ENCODE peak calls at places on chromosomes 5 and 9, in five cellular contexts. One of them, this sample, is unnamed. For H3K4me1, the result is how much of the 10 kb centered on the place peaks cover.

GRCh38 chr5:10324519-10325370 is 17.0 kb upstream of the CMBL start:
- DNase-seq in tibial nerve: no peak
- DNase-seq in aorta: no peak
- DNase-seq in CD4-positive, alpha-beta memory T cell: no peak
- DNase-seq in HCT116: no peak
- DNase-seq in this sample: no peak

GRCh38 chr9:76431601-76432000 is 27.4 kb upstream of the GCNT1 start:
- DNase-seq in tibial nerve: no peak
- DNase-seq in HCT116: no peak
- DNase-seq in aorta: no peak
- DNase-seq in CD4-positive, alpha-beta memory T cell: no peak
- DNase-seq in this sample: no peak

GRCh38 chr5:73426034-73426433 is 22.5 kb downstream of the FOXD1 start:
- DNase-seq in CD4-positive, alpha-beta memory T cell: no peak
- DNase-seq in tibial nerve: no peak
- DNase-seq in HCT116: no peak
- DNase-seq in aorta: no peak
- DNase-seq in this sample: no peak

GRCh38 chr5:22250528-22250927 is 602.6 kb downstream of the CDH12 start:
- DNase-seq in CD4-positive, alpha-beta memory T cell: no peak
- DNase-seq in aorta: no peak
- DNase-seq in tibial nerve: no peak
- DNase-seq in HCT116: no peak
- DNase-seq in this sample: no peak

GRCh38 chr9:26131891-26132290 is 453.6 kb upstream of the TUSC1 start:
- DNase-seq in tibial nerve: no peak
- DNase-seq in aorta: no peak
- DNase-seq in CD4-positive, alpha-beta memory T cell: no peak
- DNase-seq in HCT116: no peak
- DNase-seq in this sample: no peak

GRCh38 chr5:137481596-137481995 is 17.5 kb downstream of the SPOCK1 start:
- DNase-seq in aorta: no peak
- DNase-seq in CD4-positive, alpha-beta memory T cell: no peak
- DNase-seq in HCT116: no peak
- DNase-seq in tibial nerve: no peak
- DNase-seq in this sample: no peak

GRCh38 chr9:95413793-95414192 is 96.3 kb upstream of the FANCC start:
- DNase-seq in CD4-positive, alpha-beta memory T cell: no peak
- DNase-seq in tibial nerve: no peak
- DNase-seq in HCT116: no peak
- DNase-seq in aorta: no peak
- DNase-seq in this sample: no peak

GRCh38 chr9:10700266-10700665 is 87.5 kb upstream of the PTPRD start:
- DNase-seq in tibial nerve: no peak
- DNase-seq in CD4-positive, alpha-beta memory T cell: no peak
- DNase-seq in HCT116: no peak
- DNase-seq in aorta: no peak
- DNase-seq in this sample: no peak

GRCh38 chr5:181223729-181224389 is 778 bp downstream of the TRIM41 start:
- DNase-seq in aorta: peak
- DNase-seq in HCT116: no peak
- DNase-seq in CD4-positive, alpha-beta memory T cell: no peak
- DNase-seq in tibial nerve: no peak
- DNase-seq in this sample: no peak

GRCh38 chr9:89844535-89844934 is 239.7 kb downstream of the GADD45G start:
- DNase-seq in tibial nerve: no peak
- DNase-seq in HCT116: no peak
- DNase-seq in aorta: no peak
- DNase-seq in CD4-positive, alpha-beta memory T cell: no peak
- DNase-seq in this sample: no peak

GRCh38 chr9:134222018-134222573 is 57.7 kb upstream of the RNU6ATAC start:
- DNase-seq in CD4-positive, alpha-beta memory T cell: no peak
- DNase-seq in tibial nerve: no peak
- DNase-seq in aorta: peak
- DNase-seq in HCT116: no peak
- DNase-seq in this sample: no peak

GRCh38 chr5:42360061-42360460 is 63.2 kb upstream of the GHR start:
- DNase-seq in CD4-positive, alpha-beta memory T cell: no peak
- DNase-seq in tibial nerve: no peak
- DNase-seq in HCT116: no peak
- DNase-seq in aorta: no peak
- DNase-seq in this sample: no peak

GRCh38 chr5:100623719-100624118 is 88.5 kb downstream of the FAM174A start:
- DNase-seq in CD4-positive, alpha-beta memory T cell: peak
- DNase-seq in HCT116: no peak
- DNase-seq in aorta: no peak
- DNase-seq in tibial nerve: no peak
- DNase-seq in this sample: no peak

GRCh38 chr9:89144242-89144641 is 34.4 kb downstream of the SHC3 start:
- DNase-seq in HCT116: no peak
- DNase-seq in tibial nerve: no peak
- DNase-seq in aorta: no peak
- DNase-seq in CD4-positive, alpha-beta memory T cell: no peak
- DNase-seq in this sample: no peak

GRCh38 chr5:41843456-41844112 is 26.6 kb downstream of the OXCT1 start:
- DNase-seq in HCT116: peak
- DNase-seq in CD4-positive, alpha-beta memory T cell: peak
- DNase-seq in aorta: no peak
- DNase-seq in tibial nerve: no peak
- DNase-seq in this sample: no peak

GRCh38 chr5:20615888-20616563 is 628.0 kb upstream of the CDH18 start:
- DNase-seq in HCT116: no peak
- DNase-seq in CD4-positive, alpha-beta memory T cell: no peak
- DNase-seq in aorta: no peak
- DNase-seq in tibial nerve: no peak
- DNase-seq in this sample: no peak

GRCh38 chr9:82124090-82124489 is 135.5 kb downstream of the SPATA31D1 start:
- DNase-seq in aorta: no peak
- DNase-seq in HCT116: no peak
- DNase-seq in CD4-positive, alpha-beta memory T cell: no peak
- DNase-seq in tibial nerve: no peak
- DNase-seq in this sample: no peak

GRCh38 chr5:56633950-56634349 is 181.4 kb upstream of the MAP3K1 start:
- DNase-seq in tibial nerve: no peak
- DNase-seq in HCT116: no peak
- DNase-seq in CD4-positive, alpha-beta memory T cell: no peak
- DNase-seq in aorta: no peak
- DNase-seq in this sample: no peak

GRCh38 chr5:96976-97640 is 5.1 kb downstream of the PLEKHG4B start:
- DNase-seq in CD4-positive, alpha-beta memory T cell: no peak
- DNase-seq in aorta: no peak
- DNase-seq in tibial nerve: no peak
- DNase-seq in HCT116: no peak
- DNase-seq in this sample: no peak

GRCh38 chr5:120430572-120430971 is 33.5 kb upstream of the PRR16 start:
- DNase-seq in aorta: no peak
- DNase-seq in CD4-positive, alpha-beta memory T cell: no peak
- DNase-seq in tibial nerve: no peak
- DNase-seq in HCT116: no peak
- DNase-seq in this sample: no peak

GRCh38 chr9:69412741-69413150 is 87.7 kb downstream of the ENTREP1 start:
- DNase-seq in tibial nerve: no peak
- DNase-seq in aorta: peak
- DNase-seq in CD4-positive, alpha-beta memory T cell: no peak
- DNase-seq in HCT116: peak
- DNase-seq in this sample: no peak

GRCh38 chr9:98075332-98075805 is 18.8 kb downstream of the NANS start:
- DNase-seq in HCT116: peak
- DNase-seq in tibial nerve: no peak
- DNase-seq in CD4-positive, alpha-beta memory T cell: no peak
- DNase-seq in aorta: no peak
- DNase-seq in this sample: no peak

GRCh38 chr5:109650451-109650850 is 39.3 kb upstream of the MAN2A1 start:
- DNase-seq in tibial nerve: no peak
- DNase-seq in CD4-positive, alpha-beta memory T cell: no peak
- DNase-seq in aorta: no peak
- DNase-seq in HCT116: no peak
- DNase-seq in this sample: no peak

GRCh38 chr9:110426052-110426709 is 88.5 kb upstream of the TXNDC8 start:
- DNase-seq in CD4-positive, alpha-beta memory T cell: no peak
- DNase-seq in tibial nerve: no peak
- DNase-seq in aorta: no peak
- DNase-seq in HCT116: no peak
- DNase-seq in this sample: no peak

GRCh38 chr5:150637245-150638052 is 3.0 kb upstream of the SYNPO start:
- DNase-seq in tibial nerve: no peak
- DNase-seq in aorta: peak
- DNase-seq in CD4-positive, alpha-beta memory T cell: no peak
- DNase-seq in HCT116: no peak
- DNase-seq in this sample: no peak

GRCh38 chr9:16825364-16825763 is 45.1 kb downstream of the BNC2 start:
- DNase-seq in tibial nerve: no peak
- DNase-seq in HCT116: no peak
- DNase-seq in aorta: no peak
- DNase-seq in CD4-positive, alpha-beta memory T cell: no peak
- DNase-seq in this sample: no peak

GRCh38 chr9:93172646-93173364 is 11.1 kb upstream of the WNK2 start:
- DNase-seq in CD4-positive, alpha-beta memory T cell: no peak
- DNase-seq in aorta: no peak
- DNase-seq in HCT116: no peak
- DNase-seq in tibial nerve: no peak
- DNase-seq in this sample: no peak

GRCh38 chr5:67248703-67249589 is 52.3 kb upstream of the CD180 start:
- DNase-seq in HCT116: no peak
- DNase-seq in tibial nerve: no peak
- DNase-seq in CD4-positive, alpha-beta memory T cell: no peak
- DNase-seq in aorta: no peak
- DNase-seq in this sample: no peak

GRCh38 chr9:72985746-72986145 is 32.9 kb upstream of the ALDH1A1 start:
- DNase-seq in CD4-positive, alpha-beta memory T cell: no peak
- DNase-seq in tibial nerve: no peak
- DNase-seq in aorta: no peak
- DNase-seq in HCT116: no peak
- DNase-seq in this sample: no peak
- H3K4me1 ChIP-seq in CD4-positive, alpha-beta memory T cell: under half
- H3K4me1 ChIP-seq in tibial nerve: under half
- H3K4me1 ChIP-seq in aorta: under half
- H3K4me1 ChIP-seq in HCT116: under half
- H3K4me1 ChIP-seq in this sample: under half

DNA sequence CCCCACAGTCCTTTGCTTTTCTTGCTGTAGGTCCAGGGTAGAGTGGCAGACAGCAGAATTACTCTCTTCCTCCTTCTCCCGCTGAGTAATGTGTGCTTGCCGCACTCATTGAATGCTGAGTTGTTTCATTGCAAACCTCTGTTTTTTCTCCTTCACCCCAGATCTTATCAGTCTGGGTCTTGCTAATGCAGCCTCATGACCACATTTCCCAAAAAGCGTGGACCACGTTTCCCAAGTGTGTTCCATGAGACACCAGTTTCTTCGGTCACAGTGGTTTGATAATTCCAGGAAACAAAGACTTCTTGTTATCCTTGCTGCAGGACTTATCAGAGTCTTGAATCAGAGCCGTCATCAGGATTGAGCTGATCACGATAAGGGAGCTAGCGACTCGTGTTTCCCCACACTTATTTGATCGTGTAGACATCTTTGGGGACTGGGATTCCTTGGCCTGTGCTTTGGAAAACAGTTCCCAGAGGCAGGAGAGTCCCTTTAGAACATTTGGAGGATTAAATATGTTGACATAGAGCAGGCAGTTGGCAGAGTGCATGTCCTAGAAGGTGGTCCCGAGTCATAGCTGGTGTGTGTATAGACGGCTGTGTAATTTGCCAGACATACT is 4.4 kb downstream of the LRRC8A start:
- DNase-seq in HCT116: no peak
- DNase-seq in tibial nerve: no peak
- DNase-seq in aorta: no peak
- DNase-seq in CD4-positive, alpha-beta memory T cell: no peak
- DNase-seq in this sample: no peak
- H3K4me1 ChIP-seq in HCT116: under half
- H3K4me1 ChIP-seq in tibial nerve: under half
- H3K4me1 ChIP-seq in aorta: under half
- H3K4me1 ChIP-seq in CD4-positive, alpha-beta memory T cell: half or more
- H3K4me1 ChIP-seq in this sample: under half

GRCh38 chr5:80185095-80185494 is 70.8 kb downstream of the SERINC5 start:
- DNase-seq in tibial nerve: no peak
- DNase-seq in aorta: no peak
- DNase-seq in CD4-positive, alpha-beta memory T cell: no peak
- DNase-seq in HCT116: no peak
- DNase-seq in this sample: no peak

GRCh38 chr5:80181618-80182211 is 74.1 kb downstream of the SERINC5 start:
- DNase-seq in aorta: no peak
- DNase-seq in CD4-positive, alpha-beta memory T cell: peak
- DNase-seq in tibial nerve: no peak
- DNase-seq in HCT116: peak
- DNase-seq in this sample: peak

GRCh38 chr5:80182802-80183645 is 72.8 kb downstream of the SERINC5 start:
- DNase-seq in tibial nerve: no peak
- DNase-seq in HCT116: no peak
- DNase-seq in aorta: no peak
- DNase-seq in CD4-positive, alpha-beta memory T cell: no peak
- DNase-seq in this sample: no peak

GRCh38 chr5:80186634-80187033 is 69.2 kb downstream of the SERINC5 start:
- DNase-seq in tibial nerve: no peak
- DNase-seq in aorta: no peak
- DNase-seq in CD4-positive, alpha-beta memory T cell: peak
- DNase-seq in HCT116: no peak
- DNase-seq in this sample: no peak

GRCh38 chr5:80184235-80185023 is 71.4 kb downstream of the SERINC5 start:
- DNase-seq in tibial nerve: no peak
- DNase-seq in CD4-positive, alpha-beta memory T cell: no peak
- DNase-seq in HCT116: no peak
- DNase-seq in aorta: no peak
- DNase-seq in this sample: no peak
- H3K4me1 ChIP-seq in tibial nerve: half or more
- H3K4me1 ChIP-seq in CD4-positive, alpha-beta memory T cell: half or more
- H3K4me1 ChIP-seq in HCT116: half or more
- H3K4me1 ChIP-seq in aorta: under half
- H3K4me1 ChIP-seq in this sample: half or more

GRCh38 chr9:130987738-130988399 is 21.1 kb upstream of the LAMC3 start:
- DNase-seq in CD4-positive, alpha-beta memory T cell: no peak
- DNase-seq in aorta: no peak
- DNase-seq in tibial nerve: no peak
- DNase-seq in HCT116: no peak
- DNase-seq in this sample: no peak

GRCh38 chr9:130986311-130986940 is 22.5 kb upstream of the LAMC3 start:
- DNase-seq in CD4-positive, alpha-beta memory T cell: no peak
- DNase-seq in HCT116: no peak
- DNase-seq in tibial nerve: no peak
- DNase-seq in aorta: no peak
- DNase-seq in this sample: no peak

GRCh38 chr9:130985606-130986162 is 23.3 kb upstream of the LAMC3 start:
- DNase-seq in tibial nerve: no peak
- DNase-seq in CD4-positive, alpha-beta memory T cell: no peak
- DNase-seq in HCT116: no peak
- DNase-seq in aorta: no peak
- DNase-seq in this sample: no peak

GRCh38 chr9:130988400-130988747 is 20.6 kb upstream of the LAMC3 start:
- DNase-seq in HCT116: no peak
- DNase-seq in aorta: no peak
- DNase-seq in tibial nerve: no peak
- DNase-seq in CD4-positive, alpha-beta memory T cell: no peak
- DNase-seq in this sample: no peak

DNA sequence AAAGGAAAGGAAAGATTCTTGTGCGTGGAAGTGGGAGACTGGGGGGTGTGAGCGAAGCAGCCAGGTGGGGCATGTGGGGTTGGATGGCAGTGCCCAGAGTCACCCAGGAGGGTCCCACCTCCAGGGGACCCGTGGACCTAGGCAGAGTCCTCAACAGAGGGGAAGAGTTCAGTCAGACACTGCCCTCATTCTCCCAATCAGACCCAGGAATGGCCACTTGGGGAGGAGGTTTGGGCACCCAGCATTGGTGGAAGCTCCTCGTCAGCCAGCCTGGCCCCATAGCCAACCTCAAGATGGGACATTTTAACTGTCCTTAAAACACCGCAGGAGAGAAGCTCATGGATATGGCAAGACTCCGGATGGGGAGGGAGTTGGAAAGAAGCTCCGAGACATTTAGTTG is 21.9 kb upstream of the LAMC3 start:
- DNase-seq in aorta: no peak
- DNase-seq in tibial nerve: no peak
- DNase-seq in HCT116: no peak
- DNase-seq in CD4-positive, alpha-beta memory T cell: no peak
- DNase-seq in this sample: no peak
- H3K4me1 ChIP-seq in aorta: under half
- H3K4me1 ChIP-seq in tibial nerve: under half
- H3K4me1 ChIP-seq in HCT116: under half
- H3K4me1 ChIP-seq in CD4-positive, alpha-beta memory T cell: under half
- H3K4me1 ChIP-seq in this sample: under half